ENCODE peak calls at places on chromosomes 11 and 22, in seven cellular contexts. E, U, X, G, N, R and B are unnamed samples.

GRCh38 chr11:94674005-94674491 is 94.1 kb upstream of the AMOTL1 start:
- DNase-seq in E (no peak), U (no peak), X (no peak), G (no peak), N (no peak), R (peak; percentile 98), B (no peak)

GRCh38 chr11:121895919-121896318 is 220.1 kb downstream of the BLID start:
- DNase-seq in E (no peak), U (no peak), X (no peak), G (no peak), N (no peak), R (no peak), B (no peak)

GRCh38 chr22:42425337-42425988 is 6.7 kb downstream of the NFAM1 start:
- DNase-seq in E (no peak), U (no peak), X (no peak), G (no peak), N (no peak), R (peak; percentile 59), B (no peak)

GRCh38 chr11:27263046-27263445 is 100.0 kb downstream of the CCDC34 start:
- DNase-seq in E (no peak), U (no peak), X (no peak), G (no peak), N (no peak), R (no peak), B (no peak)

GRCh38 chr11:3184732-3185347 is 19.7 kb upstream of the OSBPL5 start:
- DNase-seq in E (no peak), U (no peak), X (no peak), G (no peak), N (no peak), R (no peak), B (no peak)

GRCh38 chr11:10899542-10899830 is 41.6 kb upstream of the ZBED5 start:
- DNase-seq in E (no peak), U (no peak), X (no peak), G (peak; percentile 53), N (peak; percentile 76), R (no peak), B (peak; percentile 43)

GRCh38 chr11:95795627-95796308 is 5.5 kb downstream of the CEP57 start:
- DNase-seq in E (no peak), U (no peak), X (no peak), G (no peak), N (no peak), R (no peak), B (no peak)

GRCh38 chr22:44221710-44222475 is 41.2 kb downstream of the PARVG start:
- DNase-seq in E (no peak), U (no peak), X (no peak), G (no peak), N (no peak), R (no peak), B (no peak)

GRCh38 chr11:90204832-90205646 is 17.8 kb downstream of the CHORDC1 start:
- DNase-seq in E (no peak), U (no peak), X (no peak), G (peak; percentile 15), N (no peak), R (peak; percentile 21), B (no peak)

GRCh38 chr11:86627776-86628455 is 44.5 kb downstream of the ME3 start:
- DNase-seq in E (no peak), U (no peak), X (no peak), G (no peak), N (no peak), R (no peak), B (no peak)

GRCh38 chr11:65663634-65664200 is 1.0 kb upstream of the RELA start:
- DNase-seq in E (no peak), U (no peak), X (no peak), G (no peak), N (peak; percentile 89), R (no peak), B (peak; percentile 66)

GRCh38 chr11:106072804-106073203 is 4.3 kb downstream of the KBTBD3 start:
- DNase-seq in E (no peak), U (no peak), X (no peak), G (no peak), N (no peak), R (no peak), B (no peak)

GRCh38 chr11:121374286-121374985 is 77.7 kb upstream of the SORL1 start:
- DNase-seq in E (no peak), U (no peak), X (no peak), G (no peak), N (no peak), R (no peak), B (no peak)

GRCh38 chr11:108672113-108672512 is 7.2 kb downstream of the DDX10 start:
- DNase-seq in E (no peak), U (no peak), X (no peak), G (no peak), N (no peak), R (no peak), B (no peak)

GRCh38 chr11:256952-257737 is 20.4 kb downstream of the PSMD13 start:
- DNase-seq in E (no peak), U (no peak), X (no peak), G (no peak), N (no peak), R (no peak), B (no peak)

GRCh38 chr22:46062971-46063631 is 86.1 kb upstream of the WNT7B start:
- DNase-seq in E (no peak), U (no peak), X (no peak), G (no peak), N (peak; percentile 61), R (no peak), B (peak; percentile 7)

GRCh38 chr11:74377689-74378088 is 20.5 kb downstream of the PGM2L1 start:
- DNase-seq in E (no peak), U (no peak), X (no peak), G (no peak), N (no peak), R (no peak), B (no peak)

GRCh38 chr11:119210035-119210434 is 3.9 kb downstream of the CBL start:
- DNase-seq in E (no peak), U (no peak), X (no peak), G (no peak), N (no peak), R (no peak), B (no peak)

GRCh38 chr11:17714356-17714854 is 5.0 kb upstream of the MYOD1 start:
- DNase-seq in E (no peak), U (no peak), X (no peak), G (no peak), N (no peak), R (no peak), B (no peak)

GRCh38 chr11:82176365-82176764 is 557.3 kb downstream of the FAM181B start:
- DNase-seq in E (no peak), U (no peak), X (no peak), G (no peak), N (no peak), R (no peak), B (no peak)

GRCh38 chr11:72635931-72636330 is 38.3 kb downstream of the PDE2A start:
- DNase-seq in E (no peak), U (no peak), X (no peak), G (no peak), N (no peak), R (no peak), B (no peak)

GRCh38 chr11:73570415-73571114 is 27.3 kb downstream of the FAM168A start:
- DNase-seq in E (no peak), U (no peak), X (no peak), G (no peak), N (no peak), R (peak; percentile 90), B (no peak)

GRCh38 chr11:1844221-1845094 is 5.7 kb downstream of the TNNI2 start:
- DNase-seq in E (no peak), U (no peak), X (no peak), G (peak; percentile 62), N (peak; percentile 85), R (no peak), B (peak; percentile 67)

GRCh38 chr11:106961518-106961917 is 56.8 kb downstream of the GUCY1A2 start:
- DNase-seq in E (no peak), U (no peak), X (no peak), G (no peak), N (no peak), R (no peak), B (no peak)

GRCh38 chr11:124114942-124115781 is at the start of gene VWA5A:
- DNase-seq in E (peak; percentile 8), U (peak; percentile 51), X (peak; percentile 62), G (no peak), N (peak; percentile 88), R (peak; percentile 7), B (peak; percentile 93)

GRCh38 chr22:17842386-17842785 is 68.1 kb upstream of the BID start:
- DNase-seq in E (peak; percentile 6), U (no peak), X (peak; percentile 3), G (no peak), N (no peak), R (no peak), B (peak; percentile 62)

GRCh38 chr11:13776134-13776815 is 107.8 kb downstream of the FAR1 start:
- DNase-seq in E (peak; percentile 31), U (no peak), X (no peak), G (no peak), N (no peak), R (no peak), B (no peak)

GRCh38 chr11:77542296-77542695 is 47.5 kb upstream of the AQP11 start:
- DNase-seq in E (no peak), U (no peak), X (no peak), G (no peak), N (no peak), R (no peak), B (no peak)

GRCh38 chr11:117986981-117987495 is 844 bp downstream of the IL10RA start:
- DNase-seq in E (peak; percentile 37), U (peak; percentile 57), X (peak; percentile 53), G (no peak), N (no peak), R (no peak), B (peak; percentile 50)

GRCh38 chr11:107648247-107648646 is 57.3 kb downstream of the ELMOD1 start:
- DNase-seq in E (no peak), U (no peak), X (no peak), G (no peak), N (no peak), R (no peak), B (no peak)